ENCODE peak calls at places on chromosomes 16 and 17, in seven cellular contexts. M is heart left ventricle, V is right lobe of liver, L is thoracic aorta, J is heart right ventricle, E is body of pancreas, H is HCT116. I is an unnamed sample.

GRCh38 chr17:49496866-49497146 is 1.7 kb downstream of the NGFR start:
- ATAC-seq in E (no peak), L (no peak), H (no peak), M (no peak), V (no peak), J (no peak), I (no peak)

GRCh38 chr17:57834146-57834741 is 15.6 kb downstream of the MRPS23 start:
- ATAC-seq in H (peak), L (peak), J (no peak), M (peak), E (peak), V (no peak), I (peak)

GRCh38 chr17:39486242-39486641 is 25.0 kb downstream of the CDK12 start:
- ATAC-seq in H (no peak), E (no peak), V (no peak), J (no peak), M (no peak), L (no peak), I (no peak)

GRCh38 chr17:81037026-81037782 is 2.3 kb downstream of the BAIAP2 start:
- ATAC-seq in M (peak), H (no peak), J (peak), V (peak), E (peak), L (peak), I (peak)

GRCh38 chr16:78496189-78496588 is 396.7 kb downstream of the WWOX start:
- ATAC-seq in V (peak), J (no peak), L (no peak), M (no peak), H (no peak), E (no peak), I (no peak)

GRCh38 chr17:78826836-78827509 is 13.6 kb downstream of the USP36 start:
- ATAC-seq in L (no peak), E (no peak), V (no peak), H (no peak), J (no peak), M (peak), I (no peak)

GRCh38 chr17:79809530-79810137 is 12.8 kb upstream of the CBX8 start:
- ATAC-seq in H (peak), M (no peak), J (no peak), V (no peak), L (no peak), E (no peak), I (no peak)

GRCh38 chr17:17236295-17237025 is 508 bp downstream of the FLCN start:
- ATAC-seq in V (peak), H (peak), J (peak), L (peak), M (peak), E (peak), I (peak)

GRCh38 chr17:78111012-78111726 is 17.4 kb downstream of the TMC6 start:
- ATAC-seq in V (no peak), H (no peak), M (peak), L (no peak), E (no peak), J (no peak), I (no peak)

GRCh38 chr16:25066426-25066746 is 45.2 kb upstream of the LCMT1 start:
- ATAC-seq in V (no peak), L (no peak), J (no peak), M (no peak), E (no peak), H (no peak), I (no peak)

GRCh38 chr17:39553326-39553945 is 54.3 kb downstream of the NEUROD2 start:
- ATAC-seq in L (no peak), E (no peak), H (peak), M (no peak), V (no peak), J (no peak), I (no peak)

GRCh38 chr17:68698761-68699160 is 97.6 kb upstream of the FAM20A start:
- ATAC-seq in H (no peak), E (no peak), L (no peak), J (peak), M (peak), V (peak), I (peak)

GRCh38 chr17:48556534-48557401 is 11.9 kb upstream of the HOXB2 start:
- ATAC-seq in M (no peak), J (no peak), E (no peak), H (no peak), L (no peak), V (peak), I (peak)

GRCh38 chr17:76816590-76817135 is 51.5 kb upstream of the MGAT5B start:
- ATAC-seq in E (no peak), M (no peak), V (peak), H (peak), L (no peak), J (no peak), I (no peak)

GRCh38 chr17:75965468-75965867 is 13.5 kb downstream of the ACOX1 start:
- ATAC-seq in J (no peak), M (no peak), E (no peak), H (no peak), V (no peak), L (no peak), I (no peak)

GRCh38 chr16:80197790-80198201 is 343.0 kb upstream of the DYNLRB2 start:
- ATAC-seq in L (no peak), H (no peak), M (no peak), V (no peak), J (no peak), E (no peak), I (no peak)

GRCh38 chr16:28089205-28089991 is 25.9 kb upstream of the GSG1L start:
- ATAC-seq in H (no peak), L (no peak), V (no peak), M (peak), J (no peak), E (no peak), I (no peak)

GRCh38 chr17:77319211-77320031 is 178.7 kb downstream of the SEC14L1 start:
- ATAC-seq in H (peak), V (peak), L (peak), J (peak), M (peak), E (peak), I (peak)

GRCh38 chr16:57751539-57752202 is 16.1 kb downstream of the KATNB1 start:
- ATAC-seq in L (no peak), H (no peak), E (no peak), M (no peak), V (no peak), J (no peak), I (no peak)

GRCh38 chr17:42553866-42554249 is 1.1 kb downstream of the HSD17B1 start:
- ATAC-seq in E (peak), J (no peak), V (peak), L (no peak), M (peak), H (peak), I (no peak)

GRCh38 chr17:80151333-80151732 is 4.4 kb upstream of the EIF4A3 start:
- ATAC-seq in J (no peak), M (no peak), H (no peak), L (no peak), E (no peak), V (no peak), I (no peak)

GRCh38 chr17:69060835-69061234 is at the start of gene ABCA9:
- ATAC-seq in J (peak), E (peak), L (no peak), H (no peak), V (peak), M (peak), I (peak)

GRCh38 chr17:33639103-33639991 is 346.3 kb upstream of the ASIC2 start:
- ATAC-seq in M (no peak), J (no peak), L (no peak), V (no peak), H (no peak), E (no peak), I (no peak)

GRCh38 chr17:3890082-3890892 is 2.6 kb downstream of the CAMKK1 start:
- ATAC-seq in E (no peak), V (no peak), L (peak), H (peak), M (peak), J (no peak), I (peak)

GRCh38 chr16:58511933-58512815 is 3.1 kb upstream of the SETD6 start:
- ATAC-seq in V (peak), M (peak), H (peak), L (no peak), E (no peak), J (no peak), I (no peak)

GRCh38 chr17:48506246-48506645 is 24.6 kb downstream of the HOXB1 start:
- ATAC-seq in V (no peak), M (no peak), H (peak), E (no peak), J (no peak), L (no peak), I (no peak)

GRCh38 chr16:72501739-72502653 is 330.0 kb upstream of the PMFBP1 start:
- ATAC-seq in L (peak), V (peak), M (peak), E (no peak), J (no peak), H (peak), I (no peak)

GRCh38 chr16:69814561-69814960 is 52.4 kb downstream of the WWP2 start:
- ATAC-seq in L (no peak), E (peak), M (no peak), J (no peak), H (no peak), V (peak), I (no peak)

GRCh38 chr17:28703552-28704218 is 8.0 kb downstream of the PROCA1 start:
- ATAC-seq in M (no peak), E (no peak), L (no peak), V (no peak), J (no peak), H (no peak), I (no peak)

GRCh38 chr17:50708050-50709000 is 611 bp upstream of the ANKRD40 start:
- ATAC-seq in J (peak), L (no peak), M (no peak), E (peak), V (peak), H (peak), I (peak)

GRCh38 chr17:78645421-78646295 is 68.5 kb upstream of the DNAH17 start:
- ATAC-seq in V (peak), L (no peak), H (no peak), M (peak), J (peak), E (peak), I (peak)

GRCh38 chr17:6020376-6021010 is 49.7 kb upstream of the WSCD1 start:
- ATAC-seq in M (no peak), V (no peak), H (no peak), J (no peak), E (no peak), L (no peak), I (no peak)

GRCh38 chr16:56828641-56829040 is 36.4 kb upstream of the SLC12A3 start:
- ATAC-seq in E (no peak), V (no peak), J (no peak), M (no peak), L (no peak), H (no peak), I (no peak)

GRCh38 chr17:76497979-76498885 is 3.0 kb downstream of the RHBDF2 start:
- ATAC-seq in V (peak), M (peak), L (no peak), H (no peak), E (peak), J (peak), I (peak)

GRCh38 chr16:78780808-78781207 is 681.4 kb downstream of the WWOX start:
- ATAC-seq in J (no peak), M (no peak), L (no peak), E (no peak), H (no peak), V (no peak), I (no peak)

GRCh38 chr16:3468501-3468900 is 25.0 kb downstream of the NAA60 start:
- ATAC-seq in L (no peak), H (no peak), E (no peak), M (no peak), J (no peak), V (no peak), I (no peak)

GRCh38 chr16:57132470-57132869 is 40.1 kb downstream of the CPNE2 start:
- ATAC-seq in H (no peak), L (no peak), J (no peak), E (peak), M (no peak), V (no peak), I (no peak)

GRCh38 chr17:51434434-51435170 is 174.3 kb downstream of the UTP18 start:
- ATAC-seq in V (no peak), M (no peak), E (no peak), J (no peak), L (no peak), H (peak), I (no peak)

GRCh38 chr17:1584167-1584566 is 21.6 kb upstream of the PITPNA start:
- ATAC-seq in M (no peak), E (no peak), J (no peak), L (no peak), H (no peak), V (no peak), I (no peak)
- H3K27ac ChIP-seq in M (no peak), E (no peak), J (no peak), L (no peak), H (no peak), V (no peak), I (no peak)

DNA sequence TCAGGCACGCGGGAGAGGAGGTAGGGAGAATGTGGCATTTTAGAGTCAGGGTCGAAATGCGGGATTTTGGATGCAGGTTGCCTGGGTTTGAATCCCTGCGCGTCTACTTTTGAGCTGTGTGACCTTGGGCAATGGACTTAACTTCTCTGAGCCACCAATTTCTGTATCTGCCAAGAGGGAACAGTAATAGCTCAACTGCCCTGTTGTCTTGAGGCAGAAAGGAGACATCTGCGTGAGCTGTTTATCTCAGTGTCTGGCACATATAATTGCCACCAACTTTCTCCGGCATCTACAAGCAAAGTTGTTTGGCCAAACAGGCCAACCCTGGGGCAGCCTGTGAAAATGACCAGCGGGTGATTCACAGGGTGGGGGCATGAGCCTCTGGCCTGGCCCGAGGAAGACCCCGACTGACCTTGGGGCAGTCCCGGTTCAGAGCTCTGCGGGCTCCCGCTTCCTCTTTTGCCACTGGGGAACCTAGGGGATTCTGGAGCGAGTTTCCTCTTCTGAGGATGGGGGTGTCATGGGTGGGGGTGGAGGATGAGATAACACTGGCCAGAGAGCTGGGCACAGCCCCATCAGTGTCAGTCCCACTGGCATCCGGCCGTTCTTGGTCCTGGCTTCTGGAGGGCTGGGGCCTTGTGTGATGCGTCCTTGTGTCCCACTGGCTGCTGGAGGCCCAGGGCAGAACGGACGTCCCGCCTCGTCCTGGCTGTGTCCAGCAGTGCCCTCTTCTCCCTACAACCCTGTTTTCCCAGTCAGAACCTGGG is 1.3 kb downstream of the SNN start:
- ATAC-seq in J (peak), M (peak), V (peak), H (no peak), L (no peak), E (no peak), I (peak)
- H3K4me3 ChIP-seq in J (peak), M (peak), V (peak), H (peak), L (peak), E (no peak), I (peak)

DNA sequence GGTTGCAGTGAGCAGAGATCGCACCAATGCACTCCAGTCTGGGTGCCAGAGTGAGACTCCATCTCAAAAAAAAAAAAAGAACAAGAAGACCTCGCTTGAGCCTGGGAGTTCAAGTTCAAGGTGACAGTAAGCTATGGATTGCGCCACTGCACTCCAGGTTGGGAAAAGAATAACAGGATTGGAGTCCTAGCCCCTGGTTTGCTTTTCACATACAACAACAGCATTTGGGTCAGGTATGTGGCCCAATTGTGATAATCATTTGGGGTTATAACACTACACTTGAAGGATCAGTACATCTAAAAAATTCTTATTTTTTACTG is 3.4 kb upstream of the SEPHS2 start:
- ATAC-seq in J (no peak), L (no peak), M (no peak), E (no peak), H (no peak), V (no peak), I (no peak)
- TF ChIP-seq CTCF in J (no peak), L (no peak), M (no peak), E (no peak), H (no peak), V (no peak), I (no peak)

GRCh38 chr16:84640145-84640544 is 8.2 kb upstream of the KLHL36 start:
- ATAC-seq in M (no peak), L (no peak), J (no peak), E (no peak), V (no peak), H (no peak), I (no peak)

GRCh38 chr16:84638195-84638806 is 10.0 kb upstream of the KLHL36 start:
- ATAC-seq in E (no peak), J (no peak), H (no peak), L (no peak), V (no peak), M (no peak), I (no peak)

GRCh38 chr16:84643180-84643583 is 5.1 kb upstream of the KLHL36 start:
- ATAC-seq in E (peak), M (peak), J (peak), V (peak), L (peak), H (no peak), I (peak)

GRCh38 chr16:84643677-84644076 is 4.6 kb upstream of the KLHL36 start:
- ATAC-seq in L (no peak), M (peak), V (no peak), E (no peak), H (no peak), J (no peak), I (no peak)

GRCh38 chr16:84641643-84642358 is 6.5 kb upstream of the KLHL36 start:
- ATAC-seq in E (no peak), J (no peak), L (no peak), V (no peak), H (no peak), M (no peak), I (no peak)
- H3K27ac ChIP-seq in E (no peak), J (peak), L (no peak), V (no peak), H (no peak), M (peak), I (no peak)

GRCh38 chr17:66605561-66605960 is 229.4 kb upstream of the CACNG5 start:
- ATAC-seq in L (no peak), V (no peak), E (no peak), H (no peak), M (no peak), J (no peak), I (no peak)

GRCh38 chr17:66614469-66614868 is 220.4 kb upstream of the CACNG5 start:
- ATAC-seq in M (no peak), J (no peak), E (no peak), H (no peak), V (no peak), L (no peak), I (no peak)

GRCh38 chr17:66611397-66611796 is 223.5 kb upstream of the CACNG5 start:
- ATAC-seq in H (no peak), V (no peak), J (no peak), L (no peak), M (no peak), E (no peak), I (no peak)

GRCh38 chr17:66612993-66613392 is 221.9 kb upstream of the CACNG5 start:
- ATAC-seq in H (no peak), V (no peak), E (no peak), L (no peak), J (no peak), M (no peak), I (no peak)

DNA sequence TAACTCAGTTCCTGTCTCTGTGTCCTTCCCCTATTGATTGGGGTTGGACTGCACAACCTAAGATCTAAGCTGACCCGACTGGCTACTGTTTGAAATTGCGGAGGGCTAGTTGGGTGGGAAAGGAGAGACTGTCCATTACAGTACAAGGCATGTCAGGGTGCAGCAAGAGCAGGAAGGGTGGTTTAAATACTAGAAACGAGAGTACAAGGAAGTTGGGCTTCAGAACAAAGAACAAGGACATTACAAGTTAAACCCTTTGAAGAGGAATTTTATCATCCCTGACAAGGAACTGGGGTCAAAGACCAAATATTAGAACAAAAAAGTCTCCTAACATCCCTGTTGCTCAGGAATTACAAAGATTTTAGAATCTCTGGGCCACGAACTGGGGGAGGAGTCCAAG is 224.2 kb upstream of the CACNG5 start:
- ATAC-seq in E (no peak), J (no peak), L (no peak), V (no peak), H (no peak), M (no peak), I (no peak)
- H3K4me3 ChIP-seq in E (no peak), J (no peak), L (no peak), V (no peak), H (no peak), M (no peak), I (no peak)

DNA sequence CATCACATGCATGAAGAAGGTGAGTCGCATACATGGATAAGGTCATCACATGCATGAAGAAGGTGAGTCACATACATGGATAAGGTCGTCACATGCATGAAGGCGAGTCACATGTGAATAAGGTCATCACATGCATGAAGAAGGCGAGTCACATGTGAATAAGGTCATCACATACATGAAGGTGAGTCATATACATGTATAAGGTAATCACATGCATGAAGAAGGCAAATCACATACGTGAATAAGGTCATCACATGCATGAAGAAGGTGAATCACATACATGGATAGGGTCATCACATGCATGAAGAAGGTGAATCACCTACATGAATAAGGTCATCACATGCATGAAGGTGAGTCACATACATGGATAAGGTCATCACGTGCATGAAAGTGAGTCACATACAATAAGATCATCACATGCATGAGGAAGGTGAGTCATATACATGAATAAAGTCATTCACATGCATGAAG is 105.1 kb upstream of the SDK2 start:
- ATAC-seq in V (no peak), H (no peak), E (no peak), L (no peak), J (no peak), M (no peak), I (no peak)
- TF ChIP-seq CTCF in V (no peak), H (no peak), E (no peak), L (no peak), J (no peak), M (no peak), I (no peak)